ENCODE peak calls at places on chromosome 3, in five cellular contexts. D, H, X, I and S are unnamed samples.

GRCh38 chr3:58683001-58683845 is 16.6 kb upstream of the FAM3D start:
- DNase-seq in D (no peak), X (peak; percentile 42), H (no peak), I (no peak), S (peak; percentile 72)

GRCh38 chr3:155049959-155050358 is 30.2 kb upstream of the MME start:
- DNase-seq in D (no peak), X (no peak), H (no peak), I (no peak), S (no peak)

GRCh38 chr3:138078901-138079344 is 36.5 kb downstream of the DZIP1L start:
- DNase-seq in X (peak; percentile 99), I (no peak), H (no peak), D (peak; percentile 89), S (peak; percentile 78)

GRCh38 chr3:134477938-134478337 is 7.8 kb downstream of the ANAPC13 start:
- DNase-seq in I (no peak), D (no peak), X (no peak), H (no peak), S (no peak)

GRCh38 chr3:129161860-129162271 is 1.0 kb upstream of the ISY1 start:
- DNase-seq in I (no peak), D (no peak), H (no peak), X (peak; percentile 27), S (peak; percentile 39)

GRCh38 chr3:183988216-183988790 is 29.4 kb downstream of the ABCC5 start:
- DNase-seq in I (no peak), D (no peak), H (no peak), X (no peak), S (no peak)

GRCh38 chr3:107919239-107919638 is 171.6 kb downstream of the CD47 start:
- DNase-seq in X (no peak), I (no peak), H (no peak), D (no peak), S (no peak)

GRCh38 chr3:152174876-152175575 is 93.7 kb upstream of the MBNL1 start:
- DNase-seq in D (no peak), H (no peak), X (no peak), I (no peak), S (no peak)

GRCh38 chr3:8371955-8372600 is 129.5 kb upstream of the LMCD1 start:
- DNase-seq in I (peak; percentile 55), X (no peak), H (no peak), D (no peak), S (no peak)

GRCh38 chr3:23455775-23456174 is 252.6 kb downstream of the UBE2E2 start:
- DNase-seq in H (no peak), D (no peak), I (no peak), X (peak; percentile 70), S (no peak)

GRCh38 chr3:187205683-187206082 is 8.4 kb downstream of the RTP1 start:
- DNase-seq in X (no peak), D (no peak), H (no peak), I (no peak), S (no peak)

GRCh38 chr3:72632129-72632528 is 216.1 kb downstream of the SHQ1 start:
- DNase-seq in H (no peak), D (no peak), I (no peak), X (peak; percentile 73), S (no peak)

GRCh38 chr3:159765025-159765859 is 223.4 kb upstream of the IL12A start:
- DNase-seq in H (peak; percentile 56), X (peak; percentile 98), D (peak; percentile 99), I (peak; percentile 93), S (peak; percentile 99)

GRCh38 chr3:186320862-186321568 is 41.0 kb downstream of the DGKG start:
- DNase-seq in I (no peak), H (no peak), D (no peak), X (peak; percentile 93), S (peak; percentile 42)

GRCh38 chr3:127787071-127787490 is 35.2 kb downstream of the MGLL start:
- DNase-seq in X (no peak), D (no peak), I (peak; percentile 49), H (no peak), S (peak; percentile 93)

GRCh38 chr3:114861666-114862065 is 285.4 kb downstream of the ZBTB20 start:
- DNase-seq in I (no peak), X (no peak), D (no peak), H (no peak), S (no peak)

GRCh38 chr3:172530566-172530965 is 7.3 kb upstream of the TNFSF10 start:
- DNase-seq in I (no peak), D (no peak), H (no peak), X (no peak), S (no peak)

GRCh38 chr3:47741925-47742324 is 39.8 kb downstream of the SMARCC1 start:
- DNase-seq in H (no peak), X (no peak), I (no peak), D (no peak), S (no peak)

GRCh38 chr3:53350652-53351051 is 3.3 kb upstream of the DCP1A start:
- DNase-seq in D (peak; percentile 43), X (no peak), I (no peak), H (no peak), S (no peak)

GRCh38 chr3:101963902-101964362 is 114.6 kb downstream of the NFKBIZ start:
- DNase-seq in X (peak; percentile 76), D (peak; percentile 47), H (no peak), I (no peak), S (no peak)

GRCh38 chr3:99842826-99843589 is 25.3 kb downstream of the CMSS1 start:
- DNase-seq in H (no peak), D (peak; percentile 64), I (no peak), X (peak; percentile 40), S (no peak)

GRCh38 chr3:194738254-194739093 is 52.8 kb downstream of the FAM43A start:
- DNase-seq in H (no peak), X (peak; percentile 53), I (no peak), D (no peak), S (peak; percentile 96)

GRCh38 chr3:56269755-56270154 is 198.5 kb downstream of the ERC2 start:
- DNase-seq in D (no peak), X (no peak), H (no peak), I (no peak), S (no peak)

GRCh38 chr3:38474928-38475605 is 21.1 kb upstream of the EXOG start:
- DNase-seq in H (no peak), X (no peak), I (no peak), D (no peak), S (no peak)

GRCh38 chr3:127750226-127751031 is 71.9 kb downstream of the MGLL start:
- DNase-seq in H (no peak), I (no peak), X (peak; percentile 98), D (peak; percentile 84), S (peak; percentile 83)

GRCh38 chr3:35664460-35664919 is 25.2 kb downstream of the ARPP21 start:
- DNase-seq in H (no peak), X (no peak), D (no peak), I (peak; percentile 82), S (peak; percentile 4)

GRCh38 chr3:52649461-52650210 is 36.1 kb downstream of the PBRM1 start:
- DNase-seq in X (no peak), I (no peak), H (no peak), D (no peak), S (peak; percentile 4)

DNA sequence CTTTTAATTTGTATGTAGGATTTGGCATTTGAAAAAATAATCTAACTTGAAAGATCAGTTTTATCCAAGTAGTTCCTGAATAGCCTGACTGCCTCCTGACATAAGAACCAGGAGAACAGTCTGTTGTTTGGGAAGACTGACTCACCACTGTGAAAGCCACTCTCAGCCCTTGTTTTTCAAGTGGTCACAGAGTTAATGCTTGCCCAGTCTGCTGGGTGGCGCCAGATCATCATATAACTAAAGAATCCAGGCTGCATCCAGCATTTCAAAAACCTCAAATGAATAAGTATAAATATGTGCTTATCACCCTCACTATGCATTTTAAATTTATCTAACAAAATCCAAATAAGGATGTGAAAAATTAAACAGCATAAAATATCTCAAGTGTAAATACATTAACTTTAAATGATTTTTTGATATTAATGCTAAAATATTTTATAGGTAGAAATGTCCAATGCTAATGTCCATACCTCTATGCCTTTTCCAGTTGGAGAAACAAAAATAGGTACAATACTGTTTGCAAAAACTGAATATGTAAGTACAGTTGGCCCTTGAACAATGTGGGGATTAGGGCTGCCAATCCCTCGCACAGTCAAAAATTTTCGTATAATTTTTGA is 26.9 kb upstream of the ZBBX start:
- DNase-seq in I (no peak), X (peak; percentile 53), H (peak; percentile 56), D (peak; percentile 45), S (peak; percentile 52)
- H3K4me3 ChIP-seq in I (no peak overlapping the region), X (no peak overlapping the region), H (no peak overlapping the region), D (no peak overlapping the region), S (no peak overlapping the region)

GRCh38 chr3:197561926-197562325 is 6.2 kb upstream of the BDH1 start:
- DNase-seq in D (no peak), H (no peak), I (no peak), X (no peak), S (no peak)
- H3K9me3 ChIP-seq in D (peaks cover 20% of the 10 kb centered on the region), H (peaks cover 2% of the 10 kb centered on the region), I (no peaks in the 10 kb centered on the region), X (peaks cover 2% of the 10 kb centered on the region), S (peaks cover 15% of the 10 kb centered on the region)

DNA sequence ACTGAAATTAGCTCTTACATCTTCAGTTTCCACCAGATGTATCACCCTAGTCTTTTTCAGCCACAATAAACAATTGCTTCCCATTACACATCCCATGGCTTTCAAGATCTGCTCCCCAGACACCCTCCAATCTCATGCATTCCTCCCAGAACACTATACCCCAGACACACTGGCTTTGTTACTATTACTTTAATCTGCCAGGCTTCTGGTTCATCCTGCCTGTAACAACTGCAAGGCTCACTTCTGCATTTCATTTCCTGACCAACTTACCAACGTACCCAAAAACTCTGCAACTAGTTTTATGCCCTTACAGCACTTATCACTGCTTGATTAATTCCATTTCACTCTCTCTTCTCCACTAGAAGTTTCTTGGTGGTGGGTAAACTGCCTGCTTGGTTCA is 2.9 kb downstream of the RPL22L1 start:
- DNase-seq in I (no peak), D (no peak), X (no peak), H (no peak), S (no peak)
- H3K4me3 ChIP-seq in I (no peak overlapping the region), D (peak overlapping the region; percentile 92), X (no peak overlapping the region), H (no peak overlapping the region), S (peak overlapping the region; percentile 89)

DNA sequence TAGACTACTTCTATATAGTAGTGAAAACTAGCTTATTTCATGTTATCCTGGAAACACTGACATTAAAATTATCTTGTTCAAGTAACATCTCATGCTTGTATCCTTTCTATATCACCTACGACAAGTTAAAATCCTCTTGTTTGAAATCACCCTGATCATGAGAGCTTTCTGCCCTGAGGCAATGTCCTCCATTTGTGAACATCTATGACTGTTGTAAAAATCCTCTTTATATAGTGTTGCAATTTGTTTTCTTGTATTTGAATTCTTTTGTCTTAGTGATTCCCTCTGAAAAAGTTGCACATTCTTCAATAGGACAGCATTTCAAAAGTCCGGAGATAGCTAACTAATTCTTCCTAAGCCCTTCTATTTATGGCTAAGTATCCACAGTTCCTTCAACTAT is 480.3 kb downstream of the NSUN3 start:
- DNase-seq in I (no peak), X (no peak), D (no peak), H (no peak), S (no peak)
- H3K9me3 ChIP-seq in I (no peaks in the 10 kb centered on the region), X (no peaks in the 10 kb centered on the region), D (no peaks in the 10 kb centered on the region), H (no peaks in the 10 kb centered on the region), S (no peaks in the 10 kb centered on the region)